ENCODE peak calls at places on chromosomes 13 and 19, in four cellular contexts. I is K562, H is GM12878, Q is GM12891. R is an unnamed sample.
A peak's percentile ranks its signal among the peaks of the same experiment; 100 is the strongest.

GRCh38 chr19:17079710-17080440 is 4.3 kb downstream of the MYO9B start:
- DNase-seq in H (peak; percentile 84), Q (peak; percentile 54), I (no peak), R (no peak)

GRCh38 chr13:95494082-95494681 is 58.3 kb upstream of the CLDN10 start:
- DNase-seq in Q (peak; percentile 35), I (peak; percentile 57), H (no peak), R (no peak)

GRCh38 chr19:46678110-46678732 is 17.2 kb upstream of the DACT3 start:
- DNase-seq in Q (peak; percentile 73), H (no peak), I (peak; percentile 98), R (no peak)

GRCh38 chr19:2050349-2050990 is 574 bp downstream of the MKNK2 start:
- DNase-seq in I (peak; percentile 42), Q (no peak), H (no peak), R (no peak)

GRCh38 chr13:21884299-21884878 is 213.5 kb downstream of the FGF9 start:
- DNase-seq in H (no peak), Q (no peak), I (no peak), R (no peak)

GRCh38 chr13:41780736-41781708 is 179.9 kb downstream of the VWA8 start:
- DNase-seq in Q (no peak), I (no peak), H (no peak), R (no peak)

GRCh38 chr13:53775807-53776206 is 747.2 kb downstream of the OLFM4 start:
- DNase-seq in H (no peak), I (no peak), Q (no peak), R (no peak)

GRCh38 chr13:94311893-94312292 is 167.6 kb downstream of the DCT start:
- DNase-seq in I (no peak), Q (no peak), H (no peak), R (no peak)

GRCh38 chr19:14091086-14091884 is 734 bp upstream of the SAMD1 start:
- DNase-seq in I (peak; percentile 88), Q (peak; percentile 87), H (no peak), R (peak; percentile 72)

GRCh38 chr13:97743946-97744345 is 209.5 kb upstream of the IPO5 start:
- DNase-seq in I (no peak), Q (no peak), H (no peak), R (no peak)

GRCh38 chr19:46297700-46298476 is 1.0 kb downstream of the HIF3A start:
- DNase-seq in H (no peak), I (peak; percentile 54), Q (no peak), R (no peak)

GRCh38 chr13:60143775-60144174 is 20.0 kb downstream of the DIAPH3 start:
- DNase-seq in Q (no peak), H (no peak), I (no peak), R (no peak)

GRCh38 chr19:16588089-16588823 is 16.0 kb upstream of the SLC35E1 start:
- DNase-seq in H (peak; percentile 90), Q (peak; percentile 64), I (peak; percentile 59), R (peak; percentile 89)

GRCh38 chr13:27359203-27359821 is 65.1 kb upstream of the GTF3A start:
- DNase-seq in H (no peak), Q (peak; percentile 62), I (peak; percentile 40), R (peak; percentile 70)

GRCh38 chr19:54100560-54100959 is at the start of gene OSCAR:
- DNase-seq in Q (no peak), H (no peak), I (no peak), R (peak; percentile 90)

GRCh38 chr19:56837492-56837891 is 3.0 kb downstream of the PEG3 start:
- DNase-seq in Q (no peak), I (no peak), H (no peak), R (peak; percentile 65)

GRCh38 chr19:45249261-45250033 is 1.6 kb upstream of the MARK4 start:
- DNase-seq in H (no peak), Q (no peak), I (no peak), R (peak; percentile 11)

GRCh38 chr13:19633340-19634128 is at the start of gene MPHOSPH8:
- DNase-seq in I (peak; percentile 94), H (peak; percentile 84), Q (peak; percentile 91), R (peak; percentile 95)

GRCh38 chr19:4524808-4525562 is 6.7 kb upstream of the PLIN4 start:
- DNase-seq in I (peak; percentile 65), H (no peak), Q (peak; percentile 75), R (no peak)

GRCh38 chr19:10762656-10763055 is 44.8 kb downstream of the DNM2 start:
- DNase-seq in H (no peak), I (no peak), Q (no peak), R (no peak)

GRCh38 chr19:58475714-58476497 is at the start of gene ZNF446:
- DNase-seq in Q (peak; percentile 97), H (peak; percentile 93), I (peak; percentile 91), R (peak; percentile 98)

GRCh38 chr13:113034451-113035208 is 65.6 kb downstream of the MCF2L start:
- DNase-seq in I (peak; percentile 41), Q (no peak), H (no peak), R (peak; percentile 33)

GRCh38 chr13:110651271-110651670 is 35.9 kb downstream of the NAXD start:
- DNase-seq in I (no peak), Q (no peak), H (no peak), R (no peak)

GRCh38 chr19:51586799-51587198 is 15.7 kb downstream of the ZNF175 start:
- DNase-seq in H (no peak), I (no peak), Q (no peak), R (no peak)

GRCh38 chr19:18499055-18499775 is 22.7 kb downstream of the ELL start:
- DNase-seq in Q (no peak), I (no peak), H (no peak), R (no peak)

GRCh38 chr19:47176627-47177090 is 46.0 kb downstream of the SAE1 start:
- DNase-seq in H (no peak), Q (no peak), I (no peak), R (no peak)

GRCh38 chr19:34336781-34337271 is 28.2 kb upstream of the GPI start:
- DNase-seq in I (peak; percentile 44), Q (no peak), H (no peak), R (peak; percentile 14)

GRCh38 chr19:35533822-35534521 is 716 bp downstream of the GAPDHS start:
- DNase-seq in Q (peak; percentile 56), I (no peak), H (no peak), R (peak; percentile 17)

GRCh38 chr19:44182145-44182544 is 17.2 kb downstream of the ZNF226 start:
- DNase-seq in H (no peak), I (no peak), Q (no peak), R (no peak)

DNA sequence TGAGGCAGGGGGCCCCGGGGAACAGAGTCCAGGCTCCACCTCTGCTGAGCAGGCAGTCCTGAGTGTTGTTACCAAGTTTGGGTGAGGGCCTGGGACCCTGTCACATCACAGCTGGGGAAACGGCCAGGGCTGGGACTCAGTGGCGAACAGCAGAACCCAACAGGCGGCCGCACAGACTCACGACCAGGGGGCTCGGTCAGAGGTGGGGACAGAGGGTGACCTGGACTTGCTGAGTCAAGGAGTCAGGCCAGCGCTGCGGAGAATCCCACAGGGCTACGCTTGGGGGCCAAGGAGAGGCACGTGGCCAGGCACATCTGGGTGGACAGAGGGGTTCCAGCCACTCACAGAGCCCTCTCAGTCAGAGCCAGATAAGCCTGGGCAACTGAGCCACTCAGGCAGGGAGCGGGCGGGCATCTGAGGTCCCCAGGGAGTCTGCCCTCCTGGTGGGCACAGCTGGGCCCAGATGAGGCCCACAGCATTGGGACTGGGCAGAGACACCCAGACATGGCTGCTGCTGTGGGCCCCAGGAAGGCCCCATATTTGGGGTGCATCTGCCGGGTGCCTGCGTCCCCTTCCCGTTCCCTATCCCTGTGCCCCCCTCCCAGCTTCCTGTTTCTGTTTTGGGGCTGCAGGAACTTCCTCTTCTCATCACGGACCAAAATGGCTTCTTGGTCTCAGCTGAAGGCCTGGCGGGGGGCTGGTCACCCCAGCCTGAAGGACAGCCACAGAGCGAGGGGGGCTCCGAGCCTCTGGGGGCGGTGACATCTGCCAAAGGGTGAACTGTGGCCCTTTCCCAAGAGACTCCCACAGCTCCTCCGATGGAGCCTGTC is 34.0 kb downstream of the CEBPA start:
- DNase-seq in Q (no peak), I (no peak), H (no peak), R (peak; percentile 91)
- TF ChIP-seq SPI1 in Q (no peak), I (peak; percentile 30), H (no peak), R (peak; percentile 84)

GRCh38 chr19:40396886-40397567 is 7.0 kb upstream of the HIPK4 start:
- DNase-seq in H (no peak), I (no peak), Q (no peak), R (no peak)

GRCh38 chr19:40400521-40400920 is 10.5 kb upstream of the HIPK4 start:
- DNase-seq in I (no peak), H (no peak), Q (no peak), R (no peak)

GRCh38 chr19:40395956-40396355 is 6.0 kb upstream of the HIPK4 start:
- DNase-seq in Q (no peak), I (no peak), H (no peak), R (no peak)

GRCh38 chr19:40397568-40397906 is 7.6 kb upstream of the HIPK4 start:
- DNase-seq in I (no peak), Q (no peak), H (no peak), R (no peak)

DNA sequence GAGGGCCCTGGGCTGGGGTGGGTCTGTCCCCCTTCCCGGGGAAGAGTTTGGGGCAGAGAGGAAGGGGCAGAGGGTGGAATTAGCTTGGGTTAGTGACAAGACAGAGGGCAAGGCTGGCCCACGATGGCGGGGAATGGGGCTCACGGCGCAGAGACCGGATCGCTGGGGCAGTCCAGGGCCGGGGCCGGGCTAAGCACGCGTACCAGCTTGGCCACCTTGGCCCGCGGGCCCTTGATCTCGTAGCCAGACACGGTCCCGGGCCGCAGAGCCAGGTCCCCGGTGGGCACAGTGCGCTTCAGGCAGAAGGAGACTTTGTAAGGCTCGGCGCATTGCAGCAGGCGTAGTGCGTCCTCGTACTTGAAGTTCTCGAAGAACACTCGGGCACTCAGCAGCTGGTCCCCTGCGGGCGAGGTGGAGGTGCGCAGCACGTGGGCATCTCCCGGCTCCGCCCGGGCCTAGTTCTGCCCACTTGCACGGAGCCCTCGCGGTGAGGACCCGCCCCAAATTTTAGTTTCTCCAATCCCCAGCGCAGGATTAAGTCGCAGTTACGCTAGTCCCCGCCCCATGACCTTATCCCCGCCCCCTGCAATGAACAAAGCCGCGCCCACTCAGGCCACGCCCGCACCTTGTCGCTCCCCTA is 8.6 kb upstream of the HIPK4 start:
- DNase-seq in I (peak; percentile 92), H (no peak), Q (peak; percentile 66), R (peak; percentile 43)
- TF ChIP-seq SPI1 in I (no peak), H (no peak), Q (no peak), R (no peak)

DNA sequence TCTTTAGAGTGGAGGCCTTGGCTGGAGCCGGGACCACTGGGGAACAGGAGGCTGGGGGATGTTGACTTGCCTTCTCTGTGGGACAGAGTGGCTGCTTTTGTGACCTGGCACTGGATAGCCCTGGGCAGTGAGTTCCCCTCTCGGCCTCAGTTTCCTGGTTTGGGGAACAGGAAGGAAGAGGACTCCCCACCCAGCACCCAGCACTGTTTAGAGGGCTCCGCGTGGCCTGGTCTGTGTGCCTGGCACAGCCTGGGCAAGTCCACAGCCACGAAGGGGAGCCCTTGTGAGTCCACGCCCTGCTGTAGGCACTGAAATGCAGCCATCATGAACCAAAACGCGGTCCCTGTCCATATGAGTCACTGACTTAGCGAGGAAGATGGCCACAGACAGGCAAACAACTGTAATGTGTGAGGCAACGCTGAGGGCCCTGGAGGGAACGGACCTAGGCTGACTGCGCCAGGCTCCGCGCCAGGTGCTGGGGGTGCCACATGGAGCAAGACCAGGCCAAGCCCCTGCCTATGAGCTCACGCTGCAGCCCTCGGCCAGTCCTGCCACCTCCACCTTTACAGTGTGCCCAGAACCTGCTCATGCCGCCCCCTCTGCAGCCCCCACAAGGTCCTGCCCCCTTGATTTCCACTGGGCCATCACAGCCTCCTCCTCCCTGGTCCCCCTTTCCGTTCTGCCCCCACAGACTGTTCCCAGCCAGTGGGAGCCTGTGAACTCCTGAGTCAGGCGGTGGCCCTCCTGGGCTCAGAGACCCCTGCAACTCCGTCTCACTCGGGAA is 35.5 kb downstream of the PAK4 start:
- DNase-seq in H (no peak), I (no peak), Q (no peak), R (no peak)
- TF ChIP-seq SPI1 in H (no peak), I (no peak), Q (no peak), R (no peak)

GRCh38 chr13:50196118-50196517 is 180.9 kb downstream of the KCNRG start:
- DNase-seq in H (no peak), Q (no peak), I (no peak), R (no peak)
- TF ChIP-seq SPI1 in H (no peak), Q (no peak), I (no peak), R (no peak)